ENCODE peak calls at places on chromosomes 16 and 17, in nine cellular contexts. One of them, this sample, is unnamed.

GRCh38 chr17:72465191-72466024 is 344.6 kb downstream of the SOX9 start:
- DNase-seq in central memory CD4-positive, alpha-beta T cell: no peak
- DNase-seq in fibroblast of lung: peak
- DNase-seq in CD8-positive, alpha-beta memory T cell: no peak
- DNase-seq in iris pigment epithelial cell: peak
- DNase-seq in sigmoid colon: no peak
- DNase-seq in activated naive CD4-positive, alpha-beta T cell: no peak
- DNase-seq in progenitor cell of endocrine pancreas: no peak
- DNase-seq in NCI-H2081 treated with DMSO at 0.1 percent for 48 hours: no peak
- DNase-seq in this sample: no peak

GRCh38 chr16:80564394-80564793 is 23.6 kb downstream of the DYNLRB2 start:
- DNase-seq in sigmoid colon: no peak
- DNase-seq in progenitor cell of endocrine pancreas: no peak
- DNase-seq in iris pigment epithelial cell: no peak
- DNase-seq in fibroblast of lung: no peak
- DNase-seq in NCI-H2081 treated with DMSO at 0.1 percent for 48 hours: no peak
- DNase-seq in central memory CD4-positive, alpha-beta T cell: no peak
- DNase-seq in activated naive CD4-positive, alpha-beta T cell: no peak
- DNase-seq in CD8-positive, alpha-beta memory T cell: no peak
- DNase-seq in this sample: no peak

GRCh38 chr16:48269011-48269410 is 21.7 kb upstream of the ABCC11 start:
- DNase-seq in central memory CD4-positive, alpha-beta T cell: no peak
- DNase-seq in CD8-positive, alpha-beta memory T cell: no peak
- DNase-seq in iris pigment epithelial cell: no peak
- DNase-seq in NCI-H2081 treated with DMSO at 0.1 percent for 48 hours: no peak
- DNase-seq in sigmoid colon: no peak
- DNase-seq in fibroblast of lung: no peak
- DNase-seq in progenitor cell of endocrine pancreas: no peak
- DNase-seq in activated naive CD4-positive, alpha-beta T cell: no peak
- DNase-seq in this sample: no peak

GRCh38 chr16:16004314-16004749 is 54.9 kb downstream of the ABCC1 start:
- DNase-seq in activated naive CD4-positive, alpha-beta T cell: no peak
- DNase-seq in sigmoid colon: no peak
- DNase-seq in NCI-H2081 treated with DMSO at 0.1 percent for 48 hours: no peak
- DNase-seq in fibroblast of lung: peak
- DNase-seq in iris pigment epithelial cell: peak
- DNase-seq in progenitor cell of endocrine pancreas: no peak
- DNase-seq in CD8-positive, alpha-beta memory T cell: no peak
- DNase-seq in central memory CD4-positive, alpha-beta T cell: no peak
- DNase-seq in this sample: no peak

GRCh38 chr17:13306310-13306962 is 288.6 kb upstream of the ELAC2 start:
- DNase-seq in central memory CD4-positive, alpha-beta T cell: no peak
- DNase-seq in sigmoid colon: no peak
- DNase-seq in progenitor cell of endocrine pancreas: no peak
- DNase-seq in fibroblast of lung: peak
- DNase-seq in CD8-positive, alpha-beta memory T cell: no peak
- DNase-seq in activated naive CD4-positive, alpha-beta T cell: no peak
- DNase-seq in iris pigment epithelial cell: peak
- DNase-seq in NCI-H2081 treated with DMSO at 0.1 percent for 48 hours: no peak
- DNase-seq in this sample: no peak

GRCh38 chr16:15440852-15441251 is 6.5 kb downstream of the BMERB1 start:
- DNase-seq in activated naive CD4-positive, alpha-beta T cell: no peak
- DNase-seq in progenitor cell of endocrine pancreas: no peak
- DNase-seq in fibroblast of lung: peak
- DNase-seq in central memory CD4-positive, alpha-beta T cell: no peak
- DNase-seq in CD8-positive, alpha-beta memory T cell: no peak
- DNase-seq in sigmoid colon: no peak
- DNase-seq in iris pigment epithelial cell: peak
- DNase-seq in NCI-H2081 treated with DMSO at 0.1 percent for 48 hours: no peak
- DNase-seq in this sample: no peak

GRCh38 chr17:41792835-41793748 is 6.6 kb upstream of the JUP start:
- DNase-seq in progenitor cell of endocrine pancreas: no peak
- DNase-seq in iris pigment epithelial cell: no peak
- DNase-seq in activated naive CD4-positive, alpha-beta T cell: no peak
- DNase-seq in NCI-H2081 treated with DMSO at 0.1 percent for 48 hours: no peak
- DNase-seq in CD8-positive, alpha-beta memory T cell: no peak
- DNase-seq in sigmoid colon: no peak
- DNase-seq in fibroblast of lung: peak
- DNase-seq in central memory CD4-positive, alpha-beta T cell: no peak
- DNase-seq in this sample: no peak

GRCh38 chr17:68431661-68432071 is 25.6 kb downstream of the WIPI1 start:
- DNase-seq in NCI-H2081 treated with DMSO at 0.1 percent for 48 hours: no peak
- DNase-seq in central memory CD4-positive, alpha-beta T cell: peak
- DNase-seq in activated naive CD4-positive, alpha-beta T cell: no peak
- DNase-seq in CD8-positive, alpha-beta memory T cell: no peak
- DNase-seq in fibroblast of lung: peak
- DNase-seq in sigmoid colon: no peak
- DNase-seq in iris pigment epithelial cell: peak
- DNase-seq in progenitor cell of endocrine pancreas: no peak
- DNase-seq in this sample: peak

This sample was measured in activated T-helper 2 cell treated with anti-CD3 and anti-CD28 coated beads, Interferon-gamma antibody, Interleukin-2, Interleukin-4, amounts not matched to agents 10 μg/mL and 5 μg/mL and 100 μg/mL, durations not matched to agents 14 hours and 24 hours and 36 hours.